ENCODE peak calls at places on chromosomes 6 and 20, in four cellular contexts. One of them, this sample, is unnamed.

GRCh38 chr20:16434087-16434664 is 139.1 kb downstream of the KIF16B start:
- DNase-seq in mesendoderm: peak; percentile 81
- DNase-seq in BE2C: peak; percentile 79
- DNase-seq in GM23338: peak; percentile 86
- DNase-seq in this sample: peak; percentile 28

GRCh38 chr6:1312193-1312443 is 220 bp downstream of the FOXQ1 start:
- DNase-seq in BE2C: no peak
- DNase-seq in GM23338: no peak
- DNase-seq in mesendoderm: peak; percentile 29
- DNase-seq in this sample: no peak

GRCh38 chr6:109454483-109455160 is 950 bp downstream of the MICAL1 start:
- DNase-seq in mesendoderm: no peak
- DNase-seq in BE2C: peak; percentile 47
- DNase-seq in GM23338: peak; percentile 48
- DNase-seq in this sample: peak; percentile 75

GRCh38 chr20:61254881-61255589 is 3.0 kb downstream of the CDH4 start:
- DNase-seq in GM23338: no peak
- DNase-seq in mesendoderm: no peak
- DNase-seq in BE2C: no peak
- DNase-seq in this sample: no peak

GRCh38 chr6:28224131-28225055 is 682 bp upstream of the ZSCAN9 start:
- DNase-seq in mesendoderm: no peak
- DNase-seq in GM23338: peak; percentile 60
- DNase-seq in BE2C: no peak
- DNase-seq in this sample: no peak

GRCh38 chr6:5443491-5443890 is 182.2 kb downstream of the FARS2 start:
- DNase-seq in BE2C: no peak
- DNase-seq in mesendoderm: no peak
- DNase-seq in GM23338: no peak
- DNase-seq in this sample: no peak

GRCh38 chr6:13710552-13711383 is 867 bp downstream of the RANBP9 start:
- DNase-seq in GM23338: peak; percentile 67
- DNase-seq in BE2C: peak; percentile 52
- DNase-seq in mesendoderm: peak; percentile 87
- DNase-seq in this sample: peak; percentile 81

GRCh38 chr20:676315-676937 is 824 bp upstream of the SCRT2 start:
- DNase-seq in GM23338: peak; percentile 45
- DNase-seq in BE2C: no peak
- DNase-seq in mesendoderm: no peak
- DNase-seq in this sample: peak; percentile 80

GRCh38 chr20:10963717-10964266 is 290.0 kb upstream of the JAG1 start:
- DNase-seq in BE2C: no peak
- DNase-seq in GM23338: no peak
- DNase-seq in mesendoderm: no peak
- DNase-seq in this sample: no peak

GRCh38 chr6:152343735-152344360 is 293.3 kb downstream of the SYNE1 start:
- DNase-seq in mesendoderm: no peak
- DNase-seq in GM23338: no peak
- DNase-seq in BE2C: no peak
- DNase-seq in this sample: no peak

GRCh38 chr20:44805991-44806729 is 4.2 kb downstream of the RIMS4 start:
- DNase-seq in mesendoderm: peak; percentile 86
- DNase-seq in GM23338: peak; percentile 93
- DNase-seq in BE2C: peak; percentile 86
- DNase-seq in this sample: peak; percentile 91

GRCh38 chr20:47330933-47331708 is 25.4 kb downstream of the ZMYND8 start:
- DNase-seq in mesendoderm: no peak
- DNase-seq in BE2C: no peak
- DNase-seq in GM23338: no peak
- DNase-seq in this sample: no peak

GRCh38 chr6:169857343-169858292 is 106.2 kb downstream of the ERMARD start:
- DNase-seq in BE2C: no peak
- DNase-seq in GM23338: no peak
- DNase-seq in mesendoderm: no peak
- DNase-seq in this sample: no peak

GRCh38 chr20:5080384-5080877 is 39.3 kb downstream of the PCNA start:
- DNase-seq in BE2C: no peak
- DNase-seq in mesendoderm: no peak
- DNase-seq in GM23338: no peak
- DNase-seq in this sample: no peak

GRCh38 chr20:50541606-50542041 is 31.4 kb downstream of the PTPN1 start:
- DNase-seq in BE2C: no peak
- DNase-seq in GM23338: no peak
- DNase-seq in mesendoderm: no peak
- DNase-seq in this sample: no peak

GRCh38 chr6:44446626-44447297 is 59.3 kb downstream of the CDC5L start:
- DNase-seq in BE2C: no peak
- DNase-seq in GM23338: no peak
- DNase-seq in mesendoderm: no peak
- DNase-seq in this sample: no peak

GRCh38 chr6:40550096-40550731 is 37.0 kb downstream of the LRFN2 start:
- DNase-seq in GM23338: peak; percentile 72
- DNase-seq in BE2C: peak; percentile 51
- DNase-seq in mesendoderm: peak; percentile 75
- DNase-seq in this sample: no peak

GRCh38 chr6:105500693-105501092 is 97.8 kb upstream of the PREP start:
- DNase-seq in BE2C: no peak
- DNase-seq in mesendoderm: peak; percentile 29
- DNase-seq in GM23338: peak; percentile 43
- DNase-seq in this sample: no peak

GRCh38 chr20:50958733-50959542 is at the start of gene MOCS3:
- DNase-seq in mesendoderm: peak; percentile 95
- DNase-seq in BE2C: peak; percentile 86
- DNase-seq in GM23338: peak; percentile 91
- DNase-seq in this sample: peak; percentile 85

GRCh38 chr6:1594495-1595200 is 15.1 kb upstream of the FOXC1 start:
- DNase-seq in mesendoderm: no peak
- DNase-seq in GM23338: no peak
- DNase-seq in BE2C: no peak
- DNase-seq in this sample: no peak

GRCh38 chr6:3249821-3250220 is 8.9 kb upstream of the PSMG4 start:
- DNase-seq in BE2C: no peak
- DNase-seq in GM23338: no peak
- DNase-seq in mesendoderm: no peak
- DNase-seq in this sample: no peak

GRCh38 chr20:23160536-23161243 is 74.6 kb upstream of the CD93 start:
- DNase-seq in GM23338: peak; percentile 59
- DNase-seq in mesendoderm: no peak
- DNase-seq in BE2C: no peak
- DNase-seq in this sample: no peak

GRCh38 chr20:3045816-3046676 is at the start of gene MRPS26:
- DNase-seq in BE2C: peak; percentile 85
- DNase-seq in GM23338: peak; percentile 97
- DNase-seq in mesendoderm: peak; percentile 95
- DNase-seq in this sample: peak; percentile 97

GRCh38 chr20:51388756-51389542 is 153.6 kb downstream of the NFATC2 start:
- DNase-seq in BE2C: no peak
- DNase-seq in mesendoderm: no peak
- DNase-seq in GM23338: no peak
- DNase-seq in this sample: no peak

GRCh38 chr6:105318660-105319059 is 84.2 kb downstream of the PREP start:
- DNase-seq in BE2C: no peak
- DNase-seq in mesendoderm: no peak
- DNase-seq in GM23338: no peak
- DNase-seq in this sample: no peak

GRCh38 chr20:50335105-50335504 is 144.5 kb downstream of the CEBPB start:
- DNase-seq in BE2C: peak; percentile 64
- DNase-seq in mesendoderm: peak; percentile 93
- DNase-seq in GM23338: peak; percentile 89
- DNase-seq in this sample: peak; percentile 84

GRCh38 chr6:150032598-150032997 is 7.3 kb upstream of the RAET1L start:
- DNase-seq in mesendoderm: no peak
- DNase-seq in GM23338: no peak
- DNase-seq in BE2C: no peak
- DNase-seq in this sample: no peak

GRCh38 chr6:129281173-129281796 is 398.3 kb downstream of the LAMA2 start:
- DNase-seq in mesendoderm: no peak
- DNase-seq in BE2C: no peak
- DNase-seq in GM23338: no peak
- DNase-seq in this sample: no peak

GRCh38 chr6:51350308-51350904 is 531.7 kb downstream of the TFAP2B start:
- DNase-seq in GM23338: peak; percentile 15
- DNase-seq in mesendoderm: no peak
- DNase-seq in BE2C: no peak
- DNase-seq in this sample: no peak

GRCh38 chr20:24357169-24357568 is 112.3 kb upstream of the SYNDIG1 start:
- DNase-seq in GM23338: no peak
- DNase-seq in mesendoderm: no peak
- DNase-seq in BE2C: no peak
- DNase-seq in this sample: no peak
- H3K27me3 ChIP-seq in GM23338: no peaks in the 10 kb centered on the region
- H3K27me3 ChIP-seq in mesendoderm: no peaks in the 10 kb centered on the region
- H3K27me3 ChIP-seq in BE2C: no peaks in the 10 kb centered on the region
- H3K27me3 ChIP-seq in this sample: no peaks in the 10 kb centered on the region

DNA sequence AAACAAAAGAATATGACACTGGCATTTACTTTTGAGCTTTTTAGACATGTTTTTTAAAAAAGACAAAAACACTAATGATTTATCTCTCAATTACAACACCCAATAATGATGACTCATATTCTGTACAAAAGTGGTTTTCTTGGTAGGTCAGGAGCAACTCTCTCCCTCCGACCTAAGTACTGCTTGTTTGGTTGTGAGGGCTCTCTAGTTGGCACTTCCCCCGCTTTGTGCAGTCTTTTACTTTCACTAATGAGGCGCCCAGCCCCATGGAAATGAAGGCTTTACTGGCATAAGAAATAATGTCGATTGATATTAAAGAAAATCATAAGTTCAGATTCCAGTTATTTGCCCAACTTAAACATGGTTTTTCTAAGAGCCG is 1.3 kb downstream of the KPNA5 start:
- DNase-seq in GM23338: no peak
- DNase-seq in BE2C: no peak
- DNase-seq in mesendoderm: peak; percentile 8
- DNase-seq in this sample: peak; percentile 22
- H3K4me3 ChIP-seq in GM23338: peak overlapping the region; percentile 99
- H3K4me3 ChIP-seq in BE2C: peak overlapping the region; percentile 99
- H3K4me3 ChIP-seq in mesendoderm: no peak overlapping the region
- H3K4me3 ChIP-seq in this sample: peak overlapping the region; percentile 1

DNA sequence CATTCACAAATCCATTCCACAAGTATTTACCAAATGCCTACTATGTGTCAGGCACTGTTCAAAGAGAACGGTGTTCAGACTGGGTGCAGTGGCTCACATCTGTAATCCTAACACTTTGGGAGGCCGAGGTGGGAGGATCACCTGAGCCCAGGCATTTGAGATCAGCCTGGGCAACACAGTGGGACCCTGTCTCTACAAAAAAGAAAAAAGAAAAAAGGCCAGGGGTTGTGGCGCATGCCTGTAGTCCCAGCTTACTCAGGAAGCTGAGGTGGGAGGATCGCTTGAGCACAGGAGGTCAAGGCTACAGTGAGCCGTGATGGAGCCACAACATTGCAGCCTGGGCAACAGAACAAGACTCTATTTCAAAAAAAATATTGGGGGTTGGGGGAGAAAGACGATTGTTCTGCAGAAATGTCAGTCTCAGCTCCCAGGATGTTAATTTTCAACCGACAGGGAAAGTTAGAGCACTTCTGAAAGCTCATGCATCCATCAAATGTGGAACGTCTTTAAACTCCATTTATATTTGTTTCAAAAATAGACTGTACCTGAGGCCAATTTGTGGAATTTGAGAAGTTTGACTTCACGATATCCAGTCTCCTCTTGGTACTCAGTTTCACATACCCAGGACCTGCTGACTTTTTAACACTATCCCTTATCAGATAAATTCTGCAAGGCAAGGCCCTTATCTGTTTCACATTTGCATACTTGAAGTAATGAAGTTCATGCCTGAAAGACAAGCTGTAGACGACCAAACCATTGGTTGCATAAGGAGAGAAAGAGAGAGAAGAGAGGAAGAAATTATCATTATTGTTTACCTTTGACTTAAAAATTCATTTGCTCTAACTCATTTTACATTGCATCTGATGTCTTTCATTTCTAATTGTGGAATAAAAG is 14.8 kb upstream of the BTN3A2 start:
- DNase-seq in BE2C: no peak
- DNase-seq in GM23338: no peak
- DNase-seq in mesendoderm: peak; percentile 84
- DNase-seq in this sample: no peak
- H3K27me3 ChIP-seq in BE2C: no peaks in the 10 kb centered on the region
- H3K27me3 ChIP-seq in GM23338: no peaks in the 10 kb centered on the region
- H3K27me3 ChIP-seq in mesendoderm: no peaks in the 10 kb centered on the region
- H3K27me3 ChIP-seq in this sample: no peaks in the 10 kb centered on the region

GRCh38 chr6:33974471-33974870 is 170.7 kb upstream of the MLN start:
- DNase-seq in GM23338: peak; percentile 35
- DNase-seq in BE2C: no peak
- DNase-seq in mesendoderm: no peak
- DNase-seq in this sample: peak; percentile 72
- H3K4me3 ChIP-seq in GM23338: no peak overlapping the region
- H3K4me3 ChIP-seq in BE2C: no peak overlapping the region
- H3K4me3 ChIP-seq in mesendoderm: no peak overlapping the region
- H3K4me3 ChIP-seq in this sample: no peak overlapping the region

GRCh38 chr6:113857565-113858066 is 471 bp downstream of the MARCKS start:
- DNase-seq in GM23338: peak; percentile 29
- DNase-seq in BE2C: peak; percentile 38
- DNase-seq in mesendoderm: peak; percentile 45
- DNase-seq in this sample: peak; percentile 61

GRCh38 chr6:113856571-113857564 is at the start of gene MARCKS:
- DNase-seq in GM23338: peak; percentile 94
- DNase-seq in BE2C: peak; percentile 91
- DNase-seq in mesendoderm: peak; percentile 90
- DNase-seq in this sample: peak; percentile 87

GRCh38 chr6:113854531-113855499 is 2.3 kb upstream of the MARCKS start:
- DNase-seq in mesendoderm: peak; percentile 89
- DNase-seq in GM23338: peak; percentile 90
- DNase-seq in BE2C: peak; percentile 96
- DNase-seq in this sample: peak; percentile 94

GRCh38 chr6:113856011-113856551 is 1.1 kb upstream of the MARCKS start:
- DNase-seq in BE2C: peak; percentile 34
- DNase-seq in mesendoderm: peak; percentile 63
- DNase-seq in GM23338: peak; percentile 44
- DNase-seq in this sample: peak; percentile 22

GRCh38 chr6:113855500-113856010 is 1.6 kb upstream of the MARCKS start:
- DNase-seq in BE2C: peak; percentile 34
- DNase-seq in mesendoderm: no peak
- DNase-seq in GM23338: peak; percentile 58
- DNase-seq in this sample: no peak
- H3K27me3 ChIP-seq in BE2C: no peaks in the 10 kb centered on the region
- H3K27me3 ChIP-seq in mesendoderm: peaks cover 3% of the 10 kb centered on the region
- H3K27me3 ChIP-seq in GM23338: peaks cover 63% of the 10 kb centered on the region
- H3K27me3 ChIP-seq in this sample: peaks cover 37% of the 10 kb centered on the region

DNA sequence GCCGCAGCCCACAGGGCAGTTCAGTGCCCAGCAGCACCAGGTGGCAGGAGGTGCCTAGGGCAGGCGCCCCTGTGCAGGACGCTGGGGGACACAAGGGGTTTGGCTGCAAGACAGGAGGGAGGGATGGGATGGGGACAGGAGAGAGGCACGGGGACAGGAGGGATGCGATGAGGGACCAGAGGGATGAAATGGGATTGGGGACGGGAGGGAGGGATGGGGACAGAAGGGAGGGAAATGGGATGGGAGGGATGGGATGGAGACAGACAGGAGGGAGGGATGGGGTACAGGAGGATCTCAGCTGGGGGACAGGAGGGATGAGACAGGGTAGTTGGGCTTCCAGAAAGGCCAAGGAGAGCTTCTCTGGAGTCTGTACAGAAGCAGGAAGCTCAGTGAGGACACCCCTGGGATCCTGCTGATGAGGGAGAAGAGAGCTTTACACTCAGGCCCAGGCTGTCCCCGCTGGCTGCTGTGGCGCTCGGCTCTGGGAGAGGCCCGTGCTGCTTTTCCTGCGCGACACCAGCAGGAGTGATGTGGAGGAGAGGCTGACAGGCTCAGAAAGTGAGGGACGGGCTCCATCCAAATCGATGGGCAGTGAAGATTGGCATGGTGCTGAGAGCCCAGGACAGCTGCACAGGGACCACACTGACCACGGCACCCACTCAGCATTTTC is 400.8 kb downstream of the SMOC2 start:
- DNase-seq in GM23338: no peak
- DNase-seq in BE2C: no peak
- DNase-seq in mesendoderm: no peak
- DNase-seq in this sample: no peak
- H3K4me3 ChIP-seq in GM23338: no peak overlapping the region
- H3K4me3 ChIP-seq in BE2C: no peak overlapping the region
- H3K4me3 ChIP-seq in mesendoderm: no peak overlapping the region
- H3K4me3 ChIP-seq in this sample: no peak overlapping the region